ENCODE peak calls at places on chromosomes 7 and 10, in six cellular contexts. T is MM.1S; M is CD4-positive, CD25-positive, alpha-beta regulatory T cell; U is IMR-90; L is PC-3; R is upper lobe of right lung. B is an unnamed sample.

GRCh38 chr10:35447693-35448407 is 111.5 kb downstream of the CCNY start:
- DNase-seq in T (no peak), M (peak; percentile 76), U (peak; percentile 72), L (peak; percentile 91), R (no peak), B (peak; percentile 80)

GRCh38 chr10:110502072-110502845 is 4.6 kb downstream of the DUSP5 start:
- DNase-seq in T (peak; percentile 36), M (peak; percentile 31), U (no peak), L (no peak), R (no peak), B (no peak)

GRCh38 chr10:128016423-128017060 is 109.6 kb downstream of the PTPRE start:
- DNase-seq in T (no peak), M (no peak), U (no peak), L (no peak), R (no peak), B (no peak)

GRCh38 chr7:17530741-17531417 is 232.4 kb downstream of the AHR start:
- DNase-seq in T (peak; percentile 25), M (peak; percentile 37), U (peak; percentile 15), L (peak; percentile 36), R (no peak), B (no peak)

GRCh38 chr10:116316533-116316932 is 7.7 kb upstream of the CCDC172 start:
- DNase-seq in T (peak; percentile 71), M (no peak), U (no peak), L (no peak), R (no peak), B (no peak)

GRCh38 chr7:12067156-12067831 is 143.8 kb upstream of the TMEM106B start:
- DNase-seq in T (peak; percentile 48), M (peak; percentile 47), U (peak; percentile 66), L (peak; percentile 83), R (no peak), B (peak; percentile 34)

GRCh38 chr7:1855396-1856160 is 185.5 kb downstream of the ELFN1 start:
- DNase-seq in T (no peak), M (no peak), U (no peak), L (no peak), R (peak; percentile 63), B (no peak)

GRCh38 chr7:120256719-120257118 is 16.3 kb upstream of the KCND2 start:
- DNase-seq in T (no peak), M (no peak), U (no peak), L (no peak), R (no peak), B (no peak)

GRCh38 chr7:92833766-92834605 is 2.4 kb downstream of the CDK6 start:
- DNase-seq in T (peak; percentile 84), M (peak; percentile 87), U (peak; percentile 78), L (peak; percentile 67), R (peak; percentile 89), B (peak; percentile 59)

GRCh38 chr10:30583778-30584415 is 45.7 kb downstream of the LYZL2 start:
- DNase-seq in T (peak; percentile 80), M (no peak), U (peak; percentile 77), L (peak; percentile 90), R (no peak), B (no peak)

GRCh38 chr10:132549416-132549815 is 11.8 kb downstream of the INPP5A start:
- DNase-seq in T (no peak), M (no peak), U (no peak), L (no peak), R (peak; percentile 56), B (no peak)

GRCh38 chr7:99094369-99094768 is 49.5 kb downstream of the SMURF1 start:
- DNase-seq in T (no peak), M (no peak), U (peak; percentile 45), L (no peak), R (no peak), B (no peak)
- H3K4me1 ChIP-seq in T (peaks cover 5% of the 10 kb centered on the region), M (no peaks in the 10 kb centered on the region), U (peaks cover 10% of the 10 kb centered on the region), L (peaks cover 13% of the 10 kb centered on the region), R (peaks cover 13% of the 10 kb centered on the region), B (peaks cover 5% of the 10 kb centered on the region)

GRCh38 chr7:55122263-55122662 is 103.4 kb downstream of the EGFR start:
- DNase-seq in T (no peak), M (no peak), U (no peak), L (no peak), R (no peak), B (no peak)
- H3K4me1 ChIP-seq in T (no peaks in the 10 kb centered on the region), M (no peaks in the 10 kb centered on the region), U (peaks cover 41% of the 10 kb centered on the region), L (peaks cover 37% of the 10 kb centered on the region), R (peaks cover 28% of the 10 kb centered on the region), B (no peaks in the 10 kb centered on the region)

DNA sequence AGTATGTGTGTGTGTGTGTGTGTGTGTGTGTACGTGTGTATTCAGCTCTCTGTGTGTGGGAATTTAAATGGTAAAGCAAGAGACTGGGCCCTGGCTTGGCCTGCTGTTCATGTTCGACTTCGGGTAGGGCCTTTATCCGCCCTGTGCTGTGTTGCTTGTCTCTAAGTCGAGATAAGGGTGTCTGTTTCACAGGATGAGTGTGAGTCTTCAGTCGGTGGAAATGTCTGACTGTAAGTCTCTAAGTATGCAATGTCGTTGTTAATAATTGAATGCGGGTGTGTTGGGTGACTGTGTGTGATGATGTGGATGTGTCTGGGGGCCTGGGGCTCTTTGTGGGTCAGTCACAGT is 34.7 kb downstream of the HIF1AN start:
- DNase-seq in T (no peak), M (no peak), U (no peak), L (no peak), R (no peak), B (no peak)
- H3K4me1 ChIP-seq in T (no peaks in the 10 kb centered on the region), M (no peaks in the 10 kb centered on the region), U (no peaks in the 10 kb centered on the region), L (no peaks in the 10 kb centered on the region), R (no peaks in the 10 kb centered on the region), B (no peaks in the 10 kb centered on the region)

DNA sequence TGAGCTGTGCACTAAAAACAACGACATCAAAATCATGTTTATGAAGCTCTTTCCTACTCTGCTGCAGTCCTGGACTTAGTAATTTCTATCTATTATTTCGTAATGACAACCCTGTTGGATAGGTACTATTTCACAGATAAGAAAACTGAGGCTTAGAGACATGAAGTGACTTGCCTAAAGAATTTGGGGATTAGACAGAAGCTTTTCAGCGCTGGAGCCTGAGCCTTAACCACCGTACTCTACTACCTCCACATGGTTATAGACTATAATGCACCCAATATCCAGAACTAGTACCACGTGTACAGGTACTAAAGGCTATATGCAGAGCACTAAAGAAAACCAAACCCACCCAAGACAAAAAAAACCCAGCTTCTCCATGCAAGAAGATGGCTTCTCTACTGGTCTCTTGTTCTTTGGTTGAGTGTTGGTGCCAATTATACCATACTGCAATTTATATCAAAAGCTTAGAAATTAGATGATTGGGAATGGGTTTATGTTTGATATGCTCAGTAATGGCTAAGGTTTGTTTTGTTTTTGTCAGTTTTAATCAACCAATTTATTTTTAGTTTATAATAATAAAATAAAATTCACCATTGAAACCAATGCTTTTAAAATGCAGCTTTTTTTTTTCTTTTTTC is 6.5 kb upstream of the SNX10 start:
- DNase-seq in T (no peak), M (peak; percentile 53), U (no peak), L (peak; percentile 65), R (no peak), B (peak; percentile 20)
- H3K4me1 ChIP-seq in T (no peaks in the 10 kb centered on the region), M (no peaks in the 10 kb centered on the region), U (no peaks in the 10 kb centered on the region), L (no peaks in the 10 kb centered on the region), R (no peaks in the 10 kb centered on the region), B (no peaks in the 10 kb centered on the region)

GRCh38 chr10:100748251-100749058 is 3.1 kb downstream of the PAX2 start:
- DNase-seq in T (no peak), M (no peak), U (no peak), L (no peak), R (no peak), B (no peak)

GRCh38 chr10:100749059-100749308 is 3.6 kb downstream of the PAX2 start:
- DNase-seq in T (no peak), M (no peak), U (no peak), L (no peak), R (no peak), B (no peak)

GRCh38 chr10:100747061-100747825 is 1.9 kb downstream of the PAX2 start:
- DNase-seq in T (no peak), M (no peak), U (no peak), L (no peak), R (no peak), B (no peak)

GRCh38 chr10:100746413-100746931 is 1.1 kb downstream of the PAX2 start:
- DNase-seq in T (no peak), M (no peak), U (no peak), L (no peak), R (no peak), B (no peak)

DNA sequence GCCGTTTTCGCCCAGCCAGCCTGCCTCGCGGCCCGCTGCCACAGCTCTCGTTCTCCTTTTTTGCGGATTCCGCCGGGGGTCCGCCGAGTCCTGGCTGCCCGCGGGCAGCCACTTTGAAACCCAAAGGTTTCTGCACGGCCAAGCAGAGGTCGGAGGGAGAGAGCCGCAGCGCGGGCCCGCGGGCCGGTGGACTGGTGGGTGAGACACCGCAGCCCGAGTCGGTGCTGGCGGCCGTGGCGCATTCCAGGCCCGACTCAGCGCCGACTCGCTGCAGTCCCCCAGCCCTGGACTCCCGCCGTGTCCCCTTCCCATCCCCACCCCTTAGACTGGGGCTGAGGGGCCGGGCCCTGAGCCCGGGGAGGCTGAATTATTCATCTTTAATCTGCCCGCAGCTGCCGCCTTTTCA is 2.4 kb downstream of the PAX2 start:
- DNase-seq in T (no peak), M (no peak), U (no peak), L (no peak), R (no peak), B (no peak)
- H3K4me1 ChIP-seq in T (peaks cover 6% of the 10 kb centered on the region), M (peaks cover 36% of the 10 kb centered on the region), U (no peaks in the 10 kb centered on the region), L (no peaks in the 10 kb centered on the region), R (peaks cover 37% of the 10 kb centered on the region), B (peaks cover 4% of the 10 kb centered on the region)

B was measured in naive thymus-derived CD4-positive, alpha-beta T cell.